ENCODE peak calls at places on chromosome 22, in five cellular contexts. I is mammary epithelial cell; Y is colonic mucosa; F is activated T-helper 1 cell treated with anti-CD3 and anti-CD28 coated beads, Interleukin-2, amount 50 U/mL, for 16 hours; G is activated T-cell treated with anti-CD3 and anti-CD28 coated beads for 1 hour. O is an unnamed sample.

GRCh38 chr22:43996170-43996980 is 27.7 kb upstream of the PARVB start:
- DNase-seq in I (no peak), Y (peak; percentile 46), F (peak; percentile 43), G (peak; percentile 51), O (peak; percentile 28)

GRCh38 chr22:26321469-26321913 is 107.6 kb upstream of the ASPHD2 start:
- DNase-seq in I (no peak), Y (no peak), F (no peak), G (no peak), O (no peak)

GRCh38 chr22:24727218-24727851 is 47.2 kb downstream of the PIWIL3 start:
- DNase-seq in I (peak; percentile 82), Y (peak; percentile 57), F (no peak), G (no peak), O (peak; percentile 27)

GRCh38 chr22:23238707-23239106 is 58.4 kb downstream of the BCR start:
- DNase-seq in I (no peak), Y (no peak), F (no peak), G (no peak), O (no peak)

GRCh38 chr22:30968924-30969531 is at the start of gene TUG1:
- DNase-seq in I (peak; percentile 97), Y (peak; percentile 98), F (peak; percentile 93), G (peak; percentile 95), O (peak; percentile 98)

GRCh38 chr22:40603088-40603605 is 33.4 kb downstream of the MRTFA start:
- DNase-seq in I (peak; percentile 66), Y (no peak), F (no peak), G (no peak), O (no peak)

GRCh38 chr22:38016182-38017078 is 32.1 kb upstream of the SOX10 start:
- DNase-seq in I (peak; percentile 34), Y (peak; percentile 69), F (no peak), G (no peak), O (no peak)

GRCh38 chr22:36577019-36577418 is 48.1 kb upstream of the EIF3D start:
- DNase-seq in I (peak; percentile 78), Y (no peak), F (no peak), G (no peak), O (no peak)

GRCh38 chr22:38455063-38455529 is at the start of gene KCNJ4:
- DNase-seq in I (no peak), Y (no peak), F (no peak), G (no peak), O (no peak)

GRCh38 chr22:22712092-22712658 is 67.8 kb downstream of the GGTLC2 start:
- DNase-seq in I (no peak), Y (no peak), F (no peak), G (no peak), O (no peak)

GRCh38 chr22:37057226-37057625 is 5.7 kb downstream of the KCTD17 start:
- DNase-seq in I (no peak), Y (no peak), F (no peak), G (no peak), O (no peak)

GRCh38 chr22:20428496-20429253 is 8.9 kb downstream of the SCARF2 start:
- DNase-seq in I (no peak), Y (no peak), F (no peak), G (no peak), O (no peak)

GRCh38 chr22:29195964-29196666 is 9.6 kb upstream of the EMID1 start:
- DNase-seq in I (no peak), Y (no peak), F (no peak), G (no peak), O (no peak)

GRCh38 chr22:17112491-17113042 is 8.6 kb downstream of the TMEM121B start:
- DNase-seq in I (no peak), Y (no peak), F (no peak), G (no peak), O (no peak)

GRCh38 chr22:48306284-48306683 is 1521.4 kb downstream of the BRD1 start:
- DNase-seq in I (no peak), Y (no peak), F (no peak), G (no peak), O (no peak)

GRCh38 chr22:45318168-45318557 is 8.4 kb downstream of the FAM118A start:
- DNase-seq in I (peak; percentile 79), Y (peak; percentile 73), F (peak; percentile 77), G (peak; percentile 83), O (peak; percentile 90)

GRCh38 chr22:33519140-33519973 is 400.9 kb downstream of the LARGE1 start:
- DNase-seq in I (peak; percentile 18), Y (peak; percentile 57), F (no peak), G (no peak), O (peak; percentile 65)